ENCODE peak calls at places on chromosomes 11 and 22, in six cellular contexts. Z is H9, C is mesenchymal stem cell, A is H1, E is mesendoderm, U is IMR-90. X is an unnamed sample.

GRCh38 chr11:104130161-104130560 is 33.8 kb downstream of the PDGFD start:
- DNase-seq in E (no peak), C (no peak), A (no peak), U (no peak), Z (no peak), X (no peak)

GRCh38 chr11:120112174-120112796 is 25.6 kb downstream of the TRIM29 start:
- DNase-seq in A (no peak), U (no peak), C (no peak), E (peak), Z (peak), X (no peak)

GRCh38 chr11:115303304-115303703 is 200.9 kb downstream of the CADM1 start:
- DNase-seq in E (no peak), U (no peak), Z (no peak), C (no peak), A (no peak), X (no peak)

GRCh38 chr22:17536269-17536668 is 27.0 kb upstream of the SLC25A18 start:
- DNase-seq in U (no peak), C (no peak), Z (no peak), E (no peak), A (no peak), X (no peak)

GRCh38 chr11:46332568-46333128 is 14.6 kb upstream of the DGKZ start:
- DNase-seq in U (no peak), C (no peak), Z (peak), A (peak), E (no peak), X (no peak)

GRCh38 chr22:48494256-48494967 is 1333.3 kb downstream of the BRD1 start:
- DNase-seq in C (no peak), U (no peak), E (no peak), A (no peak), Z (no peak), X (no peak)

GRCh38 chr11:57868491-57868890 is 106.9 kb downstream of the CTNND1 start:
- DNase-seq in E (peak), U (no peak), A (peak), Z (peak), C (no peak), X (no peak)

GRCh38 chr11:20754957-20755356 is 85.6 kb downstream of the NELL1 start:
- DNase-seq in E (peak), U (no peak), A (peak), C (no peak), Z (peak), X (no peak)

GRCh38 chr11:113690619-113691569 is 15.2 kb downstream of the TMPRSS5 start:
- DNase-seq in U (peak), C (peak), A (peak), E (peak), Z (peak), X (peak)

GRCh38 chr22:31639640-31640039 is 22.4 kb downstream of the PISD start:
- DNase-seq in Z (no peak), A (no peak), E (no peak), U (no peak), C (no peak), X (no peak)

GRCh38 chr11:134646561-134646960 is 234.5 kb upstream of the B3GAT1 start:
- DNase-seq in E (no peak), C (no peak), A (no peak), U (no peak), Z (no peak), X (no peak)

GRCh38 chr11:113278925-113279324 is 35.5 kb upstream of the TTC12 start:
- DNase-seq in C (no peak), U (no peak), A (no peak), Z (no peak), E (no peak), X (no peak)

GRCh38 chr11:114260483-114260882 is 35.7 kb upstream of the NNMT start:
- DNase-seq in U (no peak), E (no peak), C (no peak), Z (no peak), A (no peak), X (no peak)

GRCh38 chr11:46475041-46475925 is 83.7 kb upstream of the CHRM4 start:
- DNase-seq in A (no peak), C (no peak), U (no peak), Z (no peak), E (no peak), X (no peak)

GRCh38 chr22:44870021-44870420 is 117.6 kb downstream of the ARHGAP8 start:
- DNase-seq in A (no peak), Z (peak), U (peak), C (no peak), E (peak), X (peak)

GRCh38 chr11:11279956-11280689 is 72.9 kb downstream of the CSNK2A3 start:
- DNase-seq in C (peak), Z (peak), E (peak), U (peak), A (no peak), X (no peak)

GRCh38 chr11:69364901-69365300 is 70.9 kb downstream of the MYEOV start:
- DNase-seq in Z (no peak), E (no peak), C (peak), U (peak), A (no peak), X (no peak)

GRCh38 chr11:126414615-126415014 is 59.1 kb downstream of the ST3GAL4 start:
- DNase-seq in U (no peak), Z (no peak), A (no peak), C (no peak), E (no peak), X (no peak)

GRCh38 chr22:42649261-42650056 is at the start of gene CYB5R3:
- DNase-seq in A (peak), Z (peak), E (peak), U (peak), C (peak), X (peak)

GRCh38 chr11:124799384-124800225 is 601 bp downstream of the MSANTD2 start:
- DNase-seq in A (peak), C (peak), E (peak), Z (peak), U (peak), X (peak)

GRCh38 chr22:41908409-41909289 is 6.2 kb downstream of the SHISA8 start:
- DNase-seq in Z (peak), C (no peak), E (no peak), A (peak), U (no peak), X (no peak)

GRCh38 chr11:11311169-11311568 is 41.9 kb downstream of the CSNK2A3 start:
- DNase-seq in C (no peak), U (no peak), E (no peak), A (no peak), Z (no peak), X (no peak)

GRCh38 chr11:129974672-129975071 is 28.0 kb downstream of the PRDM10 start:
- DNase-seq in E (no peak), A (no peak), U (no peak), Z (no peak), C (no peak), X (no peak)

GRCh38 chr11:12196335-12196734 is 85.9 kb downstream of the MICAL2 start:
- DNase-seq in Z (no peak), U (no peak), A (no peak), E (no peak), C (no peak), X (no peak)

GRCh38 chr11:104968365-104968855 is at the start of gene CASP4:
- DNase-seq in U (peak), Z (no peak), C (peak), E (no peak), A (no peak), X (no peak)

GRCh38 chr11:64314805-64315561 is 2.4 kb downstream of the TRMT112 start:
- DNase-seq in A (no peak), C (no peak), U (no peak), E (no peak), Z (no peak), X (no peak)

GRCh38 chr11:125892071-125892470 is 4.6 kb downstream of the HYLS1 start:
- DNase-seq in Z (no peak), U (peak), A (no peak), C (no peak), E (no peak), X (no peak)

GRCh38 chr11:65090628-65091027 is 5.4 kb upstream of the VPS51 start:
- DNase-seq in A (no peak), C (no peak), E (no peak), U (no peak), Z (no peak), X (no peak)

GRCh38 chr11:119806064-119806915 is 77.3 kb upstream of the NECTIN1 start:
- DNase-seq in E (no peak), C (no peak), U (no peak), Z (no peak), A (no peak), X (no peak)

GRCh38 chr11:45929486-45930030 is 7.1 kb downstream of the LARGE2 start:
- DNase-seq in A (no peak), U (no peak), C (no peak), Z (no peak), E (no peak), X (no peak)

GRCh38 chr22:37138879-37139561 is 10.7 kb downstream of the IL2RB start:
- DNase-seq in C (peak), A (no peak), Z (no peak), U (no peak), E (no peak), X (no peak)

GRCh38 chr11:67029146-67029545 is 6.2 kb downstream of the SYT12 start:
- DNase-seq in A (no peak), Z (no peak), C (no peak), U (peak), E (no peak), X (no peak)

GRCh38 chr11:87422566-87422965 is 384.8 kb downstream of the TMEM135 start:
- DNase-seq in Z (no peak), C (no peak), U (peak), E (peak), A (no peak), X (no peak)

GRCh38 chr22:41793871-41794270 is 6.6 kb upstream of the CCDC134 start:
- DNase-seq in E (no peak), Z (no peak), A (no peak), U (no peak), C (no peak), X (no peak)

GRCh38 chr11:60064115-60064514 is 7.7 kb downstream of the MS4A3 start:
- DNase-seq in E (no peak), C (no peak), Z (no peak), U (no peak), A (no peak), X (no peak)

GRCh38 chr11:68031136-68031459 is 617 bp downstream of the NDUFS8 start:
- DNase-seq in C (peak), E (no peak), U (no peak), A (no peak), Z (no peak), X (no peak)

GRCh38 chr22:45240137-45240809 is 421 bp downstream of the KIAA0930 start:
- DNase-seq in U (no peak), E (peak), C (peak), Z (no peak), A (peak), X (no peak)

GRCh38 chr11:63939351-63939920 is 634 bp downstream of the NAA40 start:
- DNase-seq in E (peak), U (no peak), Z (peak), C (peak), A (no peak), X (no peak)

DNA sequence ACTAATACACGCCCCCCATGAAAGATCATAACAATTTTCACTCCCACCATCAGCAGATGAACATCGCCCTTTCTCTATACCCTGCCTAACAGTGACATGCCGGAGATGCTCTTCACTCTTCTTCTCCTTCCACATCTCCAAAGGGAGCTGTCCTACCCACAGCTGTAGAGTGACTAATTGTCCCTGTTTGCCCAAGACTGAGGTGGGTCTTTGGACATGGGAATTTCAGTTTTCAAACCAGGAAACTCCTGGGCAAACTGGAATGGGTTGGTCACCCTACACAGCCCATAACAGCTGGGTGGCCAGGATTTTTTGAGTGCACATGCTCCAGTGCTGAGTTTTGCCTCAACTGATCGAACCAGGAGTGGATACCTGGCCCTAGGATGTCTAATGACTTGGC is 90.6 kb upstream of the TIMP3 start:
- DNase-seq in E (no peak), U (no peak), C (no peak), A (no peak), Z (no peak), X (no peak)
- H3K18ac ChIP-seq in E (no peak), U (no peak), C (no peak), A (no peak), Z (no peak), X (no peak)

GRCh38 chr22:30526656-30527055 is 19.9 kb downstream of the SEC14L6 start:
- DNase-seq in E (no peak), Z (no peak), A (no peak), C (no peak), U (no peak), X (no peak)
- H2BK15ac ChIP-seq in E (no peak), Z (no peak), A (no peak), C (no peak), U (no peak), X (no peak)

GRCh38 chr11:72814831-72815618 is 814 bp downstream of the ATG16L2 start:
- DNase-seq in A (no peak), E (peak), Z (peak), U (peak), C (peak), X (no peak)

GRCh38 chr11:72813740-72814138 is 472 bp upstream of the ATG16L2 start:
- DNase-seq in E (no peak), Z (peak), A (no peak), U (peak), C (no peak), X (no peak)

GRCh38 chr11:72814139-72814830 is at the start of gene ATG16L2:
- DNase-seq in E (peak), C (peak), A (peak), U (peak), Z (peak), X (peak)

GRCh38 chr11:72812604-72812967 is 1.6 kb upstream of the ATG16L2 start:
- DNase-seq in U (no peak), A (no peak), Z (no peak), E (no peak), C (peak), X (no peak)

GRCh38 chr11:72812968-72813739 is 1.1 kb upstream of the ATG16L2 start:
- DNase-seq in C (peak), Z (peak), E (peak), U (peak), A (peak), X (no peak)
- H3K18ac ChIP-seq in C (peak), Z (no peak), E (no peak), U (peak), A (peak), X (peak)

GRCh38 chr11:35930466-35930865 is 13.4 kb upstream of the LDLRAD3 start:
- DNase-seq in C (no peak), U (no peak), E (no peak), A (no peak), Z (no peak), X (no peak)
- H2BK15ac ChIP-seq in C (no peak), U (no peak), E (no peak), A (no peak), Z (no peak), X (no peak)

DNA sequence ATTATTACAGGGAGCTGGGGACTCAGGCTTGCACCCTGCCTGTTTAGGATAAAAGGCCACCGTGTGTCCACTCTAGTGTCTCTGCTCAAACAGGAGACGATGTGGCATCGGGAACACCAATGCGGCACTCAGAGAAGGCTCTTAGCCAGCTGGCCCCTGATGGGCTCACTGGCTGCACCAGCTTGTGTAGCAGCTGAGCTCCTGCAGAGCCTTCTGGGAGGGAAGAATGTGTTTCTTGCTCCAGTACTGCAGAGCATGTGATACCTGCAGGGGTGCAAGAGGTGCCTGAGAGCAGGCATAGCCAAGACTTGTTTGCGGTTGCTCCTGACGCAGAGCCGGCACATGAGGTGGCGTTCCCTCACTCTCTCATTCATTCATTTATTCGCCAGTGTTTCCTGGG is 44.4 kb upstream of the KCNQ1OT1 start:
- DNase-seq in U (no peak), C (no peak), E (no peak), A (no peak), Z (no peak), X (no peak)
- H3K18ac ChIP-seq in U (no peak), C (no peak), E (no peak), A (no peak), Z (no peak), X (no peak)

DNA sequence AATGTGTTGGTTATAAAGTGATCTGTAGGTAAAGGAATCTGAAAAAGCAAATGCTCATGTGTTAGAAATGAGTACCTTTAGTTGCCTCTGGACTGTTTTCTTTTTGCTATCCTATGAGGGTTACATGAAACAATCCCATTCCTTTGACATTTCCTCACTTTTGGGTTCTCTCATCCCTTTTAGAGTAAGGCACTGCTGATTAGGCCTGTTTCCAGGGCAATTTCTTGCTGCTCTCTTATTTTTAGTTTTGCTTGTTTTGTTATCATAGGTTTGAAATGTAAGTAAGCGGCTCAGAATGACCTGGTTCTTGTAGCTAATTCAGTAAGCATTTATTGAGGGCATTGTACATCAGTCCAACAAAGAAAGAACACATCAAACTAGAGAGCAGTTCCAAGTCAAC is 138.9 kb downstream of the DDX10 start:
- DNase-seq in E (no peak), Z (no peak), U (peak), A (no peak), C (no peak), X (no peak)
- H2BK15ac ChIP-seq in E (no peak), Z (no peak), U (no peak), A (no peak), C (no peak), X (no peak)

DNA sequence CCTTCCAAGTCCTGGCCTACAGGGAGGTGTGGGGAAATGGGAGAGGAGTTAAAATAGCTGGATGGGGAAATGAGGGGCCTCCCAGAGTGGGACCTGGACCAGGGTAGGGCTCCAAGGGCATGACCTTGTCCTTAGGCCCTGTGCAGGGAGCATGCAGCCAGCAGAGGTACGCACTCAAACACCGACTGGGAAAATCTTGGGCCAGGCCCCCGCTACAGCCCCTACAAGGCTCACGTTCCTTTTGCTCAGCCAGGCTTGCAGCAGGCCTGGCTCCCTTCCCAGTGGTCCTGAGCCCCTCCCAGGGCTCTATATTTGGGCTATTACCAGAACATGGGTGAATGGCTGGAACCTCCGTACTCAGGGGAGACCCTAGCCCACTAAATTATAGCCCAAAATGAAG is 31.3 kb downstream of the LMO1 start:
- DNase-seq in U (no peak), Z (no peak), A (no peak), E (no peak), C (no peak), X (no peak)
- H3K18ac ChIP-seq in U (no peak), Z (no peak), A (no peak), E (no peak), C (no peak), X (peak)

X was measured in neuronal stem cell.